ENCODE peak calls at places on chromosomes 12 and 14, in seven cellular contexts. O is Jurkat, Clone E6-1; T is adipocyte; Z is pons; E is Peyer's patch; I is naive thymus-derived CD8-positive, alpha-beta T cell; A is effector memory CD8-positive, alpha-beta T cell. U is an unnamed sample.
A peak's percentile ranks its signal among the peaks of the same experiment; 100 is the strongest.

GRCh38 chr14:94227029-94227428 is 52.9 kb downstream of the PPP4R4 start:
- DNase-seq in O (no peak), T (peak; percentile 85), Z (no peak), E (no peak), I (no peak), A (no peak), U (no peak)

GRCh38 chr12:79547735-79548347 is 142.9 kb downstream of the PAWR start:
- DNase-seq in O (peak; percentile 15), T (peak; percentile 85), Z (peak; percentile 52), E (no peak), I (peak; percentile 12), A (no peak), U (peak; percentile 69)

GRCh38 chr12:92426346-92426745 is 276.4 kb upstream of the PLEKHG7 start:
- DNase-seq in O (no peak), T (no peak), Z (no peak), E (no peak), I (no peak), A (no peak), U (no peak)

GRCh38 chr14:23299558-23299957 is 3.1 kb downstream of the PPP1R3E start:
- DNase-seq in O (peak; percentile 61), T (peak; percentile 80), Z (peak; percentile 90), E (no peak), I (peak; percentile 48), A (no peak), U (peak; percentile 51)

GRCh38 chr12:130651188-130651587 is 64.9 kb downstream of the RIMBP2 start:
- DNase-seq in O (no peak), T (no peak), Z (no peak), E (no peak), I (no peak), A (no peak), U (no peak)

GRCh38 chr14:32258574-32258973 is 55.5 kb upstream of the RNU6-8 start:
- DNase-seq in O (no peak), T (no peak), Z (no peak), E (no peak), I (no peak), A (no peak), U (no peak)

GRCh38 chr12:49049566-49050224 is 10.9 kb downstream of the KMT2D start:
- DNase-seq in O (no peak), T (no peak), Z (no peak), E (no peak), I (no peak), A (no peak), U (no peak)

GRCh38 chr12:7403466-7403865 is 40.5 kb downstream of the CD163L1 start:
- DNase-seq in O (no peak), T (no peak), Z (no peak), E (no peak), I (no peak), A (no peak), U (no peak)

GRCh38 chr12:91566328-91567099 is 383.9 kb upstream of the DCN start:
- DNase-seq in O (no peak), T (no peak), Z (no peak), E (no peak), I (no peak), A (no peak), U (no peak)

GRCh38 chr14:105890474-105891220 is 364.3 kb downstream of the TMEM121 start:
- DNase-seq in O (no peak), T (no peak), Z (no peak), E (no peak), I (no peak), A (no peak), U (no peak)

GRCh38 chr14:96949594-96949993 is 152.4 kb downstream of the VRK1 start:
- DNase-seq in O (no peak), T (no peak), Z (peak; percentile 51), E (no peak), I (no peak), A (no peak), U (no peak)

GRCh38 chr12:28539691-28540323 is 349.6 kb downstream of the CCDC91 start:
- DNase-seq in O (no peak), T (peak; percentile 15), Z (no peak), E (no peak), I (no peak), A (no peak), U (no peak)

GRCh38 chr14:76922599-76922998 is 96.4 kb downstream of the LRRC74A start:
- DNase-seq in O (peak; percentile 68), T (no peak), Z (no peak), E (no peak), I (no peak), A (no peak), U (peak; percentile 62)

GRCh38 chr12:100935929-100936328 is 141.4 kb downstream of the ANO4 start:
- DNase-seq in O (no peak), T (no peak), Z (no peak), E (no peak), I (no peak), A (no peak), U (no peak)

GRCh38 chr12:111396726-111397445 is 8.8 kb upstream of the SH2B3 start:
- DNase-seq in O (peak; percentile 64), T (peak; percentile 94), Z (peak; percentile 82), E (peak; percentile 79), I (peak; percentile 88), A (peak; percentile 86), U (peak; percentile 71)

GRCh38 chr12:14278294-14278953 is 87.1 kb upstream of the ATF7IP start:
- DNase-seq in O (no peak), T (no peak), Z (no peak), E (peak; percentile 41), I (no peak), A (no peak), U (no peak)

GRCh38 chr14:75427482-75428229 is at the start of gene JDP2:
- DNase-seq in O (no peak), T (peak; percentile 96), Z (peak; percentile 77), E (peak; percentile 72), I (peak; percentile 60), A (peak; percentile 33), U (peak; percentile 31)

GRCh38 chr12:38905480-38906351 is at the start of gene CPNE8:
- DNase-seq in O (no peak), T (no peak), Z (peak; percentile 24), E (peak; percentile 37), I (peak; percentile 11), A (peak; percentile 37), U (peak; percentile 87)

GRCh38 chr14:73759183-73759713 is 45.1 kb upstream of the PNMA1 start:
- DNase-seq in O (no peak), T (peak; percentile 79), Z (no peak), E (no peak), I (peak; percentile 63), A (no peak), U (no peak)

GRCh38 chr12:52794479-52795331 is 1.2 kb downstream of the KRT3 start:
- DNase-seq in O (no peak), T (no peak), Z (no peak), E (no peak), I (no peak), A (no peak), U (no peak)

GRCh38 chr12:75705749-75706719 is 194.6 kb upstream of the KRR1 start:
- DNase-seq in O (no peak), T (peak; percentile 92), Z (peak; percentile 40), E (no peak), I (no peak), A (no peak), U (no peak)

GRCh38 chr12:8987163-8987562 is 2.2 kb upstream of the KLRG1 start:
- DNase-seq in O (no peak), T (no peak), Z (no peak), E (no peak), I (no peak), A (no peak), U (no peak)

GRCh38 chr12:102462386-102462785 is 18.0 kb downstream of the IGF1 start:
- DNase-seq in O (no peak), T (no peak), Z (no peak), E (no peak), I (no peak), A (no peak), U (no peak)

GRCh38 chr12:3980504-3981272 is 107.5 kb upstream of the PARP11 start:
- DNase-seq in O (no peak), T (no peak), Z (no peak), E (no peak), I (no peak), A (no peak), U (no peak)

GRCh38 chr12:19841451-19841850 is 402.2 kb downstream of the AEBP2 start:
- DNase-seq in O (no peak), T (peak; percentile 13), Z (no peak), E (no peak), I (no peak), A (no peak), U (no peak)

GRCh38 chr12:132323171-132324010 is 6.0 kb downstream of the GALNT9 start:
- DNase-seq in O (no peak), T (peak; percentile 13), Z (no peak), E (no peak), I (peak; percentile 37), A (no peak), U (no peak)

U was measured in foreskin melanocyte.